ENCODE peak calls at places on chromosomes 16 and 17, in four cellular contexts. One of them, this sample, is unnamed.

GRCh38 chr16:25950586-25951201 is 258.9 kb downstream of the HS3ST4 start:
- DNase-seq in transverse colon: no peak
- DNase-seq in nephron progenitor cell: peak
- DNase-seq in tibial nerve: no peak
- DNase-seq in this sample: no peak

GRCh38 chr17:59406808-59407381 is 75.4 kb downstream of the YPEL2 start:
- DNase-seq in transverse colon: no peak
- DNase-seq in nephron progenitor cell: peak
- DNase-seq in tibial nerve: no peak
- DNase-seq in this sample: no peak

GRCh38 chr17:31190351-31190750 is 95.6 kb downstream of the NF1 start:
- DNase-seq in transverse colon: no peak
- DNase-seq in nephron progenitor cell: no peak
- DNase-seq in tibial nerve: no peak
- DNase-seq in this sample: no peak

GRCh38 chr17:67365762-67366192 is 600 bp downstream of the PSMD12 start:
- DNase-seq in transverse colon: no peak
- DNase-seq in nephron progenitor cell: no peak
- DNase-seq in tibial nerve: no peak
- DNase-seq in this sample: no peak

GRCh38 chr17:61409301-61410099 is 9.9 kb downstream of the TBX2 start:
- DNase-seq in transverse colon: peak
- DNase-seq in nephron progenitor cell: peak
- DNase-seq in tibial nerve: no peak
- DNase-seq in this sample: peak

GRCh38 chr16:54173489-54173888 is 113.1 kb downstream of the IRX3 start:
- DNase-seq in transverse colon: no peak
- DNase-seq in nephron progenitor cell: no peak
- DNase-seq in tibial nerve: no peak
- DNase-seq in this sample: no peak

GRCh38 chr16:23428351-23428750 is 24.6 kb downstream of the COG7 start:
- DNase-seq in transverse colon: no peak
- DNase-seq in nephron progenitor cell: no peak
- DNase-seq in tibial nerve: no peak
- DNase-seq in this sample: no peak

GRCh38 chr16:72923757-72924156 is 124.2 kb downstream of the ZFHX3 start:
- DNase-seq in transverse colon: no peak
- DNase-seq in nephron progenitor cell: no peak
- DNase-seq in tibial nerve: no peak
- DNase-seq in this sample: no peak

GRCh38 chr17:19316756-19317358 is 45.7 kb downstream of the B9D1 start:
- DNase-seq in transverse colon: no peak
- DNase-seq in nephron progenitor cell: no peak
- DNase-seq in tibial nerve: no peak
- DNase-seq in this sample: no peak

GRCh38 chr17:66843606-66844005 is 8.7 kb downstream of the CACNG5 start:
- DNase-seq in transverse colon: no peak
- DNase-seq in nephron progenitor cell: no peak
- DNase-seq in tibial nerve: no peak
- DNase-seq in this sample: no peak

GRCh38 chr17:45722161-45722560 is 62.0 kb upstream of the CRHR1 start:
- DNase-seq in transverse colon: no peak
- DNase-seq in nephron progenitor cell: peak
- DNase-seq in tibial nerve: no peak
- DNase-seq in this sample: no peak

GRCh38 chr17:69565447-69565846 is 150.9 kb downstream of the MAP2K6 start:
- DNase-seq in transverse colon: no peak
- DNase-seq in nephron progenitor cell: no peak
- DNase-seq in tibial nerve: no peak
- DNase-seq in this sample: no peak

GRCh38 chr16:85716680-85717038 is 27.9 kb upstream of the GINS2 start:
- DNase-seq in transverse colon: no peak
- DNase-seq in nephron progenitor cell: no peak
- DNase-seq in tibial nerve: no peak
- DNase-seq in this sample: no peak

GRCh38 chr16:9846362-9847099 is 335.7 kb downstream of the GRIN2A start:
- DNase-seq in transverse colon: no peak
- DNase-seq in nephron progenitor cell: no peak
- DNase-seq in tibial nerve: no peak
- DNase-seq in this sample: no peak

GRCh38 chr17:70658840-70659239 is 489.5 kb downstream of the KCNJ2 start:
- DNase-seq in transverse colon: no peak
- DNase-seq in nephron progenitor cell: no peak
- DNase-seq in tibial nerve: no peak
- DNase-seq in this sample: no peak

GRCh38 chr17:69246726-69247375 is 18.2 kb upstream of the ABCA10 start:
- DNase-seq in transverse colon: no peak
- DNase-seq in nephron progenitor cell: no peak
- DNase-seq in tibial nerve: no peak
- DNase-seq in this sample: peak

GRCh38 chr17:13079010-13079409 is 61.2 kb upstream of the ELAC2 start:
- DNase-seq in transverse colon: no peak
- DNase-seq in nephron progenitor cell: no peak
- DNase-seq in tibial nerve: no peak
- DNase-seq in this sample: no peak

GRCh38 chr17:28871056-28871579 is 16.3 kb downstream of the ERAL1 start:
- DNase-seq in transverse colon: no peak
- DNase-seq in nephron progenitor cell: no peak
- DNase-seq in tibial nerve: no peak
- DNase-seq in this sample: peak

GRCh38 chr16:56817938-56818337 is 47.1 kb upstream of the SLC12A3 start:
- DNase-seq in transverse colon: no peak
- DNase-seq in nephron progenitor cell: no peak
- DNase-seq in tibial nerve: no peak
- DNase-seq in this sample: no peak

GRCh38 chr16:84281077-84281476 is 13.6 kb upstream of the WFDC1 start:
- DNase-seq in transverse colon: no peak
- DNase-seq in nephron progenitor cell: no peak
- DNase-seq in tibial nerve: no peak
- DNase-seq in this sample: peak

GRCh38 chr16:55000595-55000994 is 69.9 kb downstream of the IRX5 start:
- DNase-seq in transverse colon: no peak
- DNase-seq in nephron progenitor cell: no peak
- DNase-seq in tibial nerve: no peak
- DNase-seq in this sample: no peak

GRCh38 chr17:56815711-56816110 is 18.0 kb downstream of the C17orf67 start:
- DNase-seq in transverse colon: no peak
- DNase-seq in nephron progenitor cell: no peak
- DNase-seq in tibial nerve: no peak
- DNase-seq in this sample: no peak

GRCh38 chr17:36935681-36936454 is 1.4 kb upstream of the LHX1 start:
- DNase-seq in transverse colon: no peak
- DNase-seq in nephron progenitor cell: no peak
- DNase-seq in tibial nerve: no peak
- DNase-seq in this sample: no peak

GRCh38 chr17:260031-260791 is 78.8 kb upstream of the DOC2B start:
- DNase-seq in transverse colon: no peak
- DNase-seq in nephron progenitor cell: no peak
- DNase-seq in tibial nerve: no peak
- DNase-seq in this sample: no peak

GRCh38 chr17:48025904-48026502 is 11.6 kb downstream of the COPZ2 start:
- DNase-seq in transverse colon: no peak
- DNase-seq in nephron progenitor cell: no peak
- DNase-seq in tibial nerve: no peak
- DNase-seq in this sample: no peak

GRCh38 chr16:88772871-88773811 is 11.9 kb downstream of the PIEZO1 start:
- DNase-seq in transverse colon: peak
- DNase-seq in nephron progenitor cell: peak
- DNase-seq in tibial nerve: no peak
- DNase-seq in this sample: no peak

GRCh38 chr16:62966626-62967025 is 930.4 kb upstream of the CDH8 start:
- DNase-seq in transverse colon: no peak
- DNase-seq in nephron progenitor cell: no peak
- DNase-seq in tibial nerve: no peak
- DNase-seq in this sample: no peak

DNA sequence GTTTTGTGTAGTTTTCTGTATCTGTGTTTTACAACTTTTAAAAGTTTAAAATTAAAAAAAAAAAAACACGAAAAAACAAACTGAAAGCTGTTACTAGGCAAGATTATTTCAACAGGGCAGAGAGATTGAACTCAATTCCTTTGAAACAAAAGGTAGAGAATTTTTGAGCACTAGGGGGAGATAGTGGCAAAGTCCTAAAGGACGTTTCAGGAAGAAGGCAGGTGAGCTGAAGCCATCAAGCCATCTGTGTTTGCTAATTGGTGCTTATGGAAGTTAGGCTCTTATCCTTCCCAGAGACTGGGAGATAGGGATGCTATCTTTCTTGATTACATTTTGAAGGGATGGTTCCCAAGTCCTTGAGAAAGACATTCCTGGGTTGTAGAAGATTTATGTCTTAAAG is 70.6 kb upstream of the CLEC3A start:
- DNase-seq in transverse colon: no peak
- DNase-seq in nephron progenitor cell: no peak
- DNase-seq in tibial nerve: no peak
- DNase-seq in this sample: peak
- TF ChIP-seq CTCF in transverse colon: peak
- TF ChIP-seq CTCF in nephron progenitor cell: peak
- TF ChIP-seq CTCF in tibial nerve: no peak
- TF ChIP-seq CTCF in this sample: peak

GRCh38 chr16:52069866-52070265 is 477.1 kb downstream of the TOX3 start:
- DNase-seq in transverse colon: no peak
- DNase-seq in nephron progenitor cell: peak
- DNase-seq in tibial nerve: no peak
- DNase-seq in this sample: no peak
- TF ChIP-seq CTCF in transverse colon: peak
- TF ChIP-seq CTCF in nephron progenitor cell: peak
- TF ChIP-seq CTCF in tibial nerve: no peak
- TF ChIP-seq CTCF in this sample: no peak

DNA sequence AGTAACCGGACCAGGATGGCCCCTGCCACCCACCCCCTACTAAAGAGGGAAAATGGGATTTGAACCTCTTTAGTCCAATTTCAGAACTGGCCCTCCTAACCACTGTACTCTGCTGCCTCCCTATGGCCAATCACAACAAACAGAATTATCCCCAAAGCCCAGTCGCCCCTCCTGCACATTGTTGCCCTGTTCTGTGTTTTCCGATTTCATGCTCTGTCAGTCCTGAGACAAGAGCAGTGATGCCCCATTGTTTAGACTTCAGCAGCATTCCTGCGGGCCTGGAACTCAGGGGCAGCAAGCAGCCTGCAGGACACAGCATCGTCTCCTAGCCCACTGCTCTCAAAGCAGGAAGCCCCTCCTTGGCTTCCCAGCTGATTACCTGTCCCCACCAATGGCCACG is 20.5 kb upstream of the KLHL11 start:
- DNase-seq in transverse colon: no peak
- DNase-seq in nephron progenitor cell: peak
- DNase-seq in tibial nerve: no peak
- DNase-seq in this sample: no peak
- TF ChIP-seq CTCF in transverse colon: no peak
- TF ChIP-seq CTCF in nephron progenitor cell: no peak
- TF ChIP-seq CTCF in tibial nerve: no peak
- TF ChIP-seq CTCF in this sample: peak

DNA sequence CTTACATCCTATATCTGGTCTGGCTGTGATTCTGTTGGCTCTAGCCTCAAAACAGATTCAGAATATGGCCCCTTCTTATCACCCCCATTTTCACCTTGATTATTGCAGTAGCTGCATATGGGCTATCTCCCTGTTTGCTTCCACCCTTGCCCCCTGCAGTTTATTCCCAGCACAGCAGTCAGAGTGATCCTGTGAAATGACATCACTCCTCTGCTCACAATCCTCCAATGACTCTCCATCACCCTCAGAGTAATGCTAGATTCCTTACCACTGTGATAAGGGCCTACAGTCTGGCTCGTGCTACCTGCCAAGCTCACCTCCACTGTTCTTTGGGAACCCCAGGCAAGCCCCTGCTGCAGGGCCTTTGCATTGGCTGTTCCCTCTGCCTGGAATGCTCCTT is 92.5 kb downstream of the ASIC2 start:
- DNase-seq in transverse colon: no peak
- DNase-seq in nephron progenitor cell: no peak
- DNase-seq in tibial nerve: no peak
- DNase-seq in this sample: no peak
- TF ChIP-seq CTCF in transverse colon: no peak
- TF ChIP-seq CTCF in nephron progenitor cell: no peak
- TF ChIP-seq CTCF in tibial nerve: no peak
- TF ChIP-seq CTCF in this sample: no peak

GRCh38 chr17:21275579-21276339 is 8.8 kb upstream of the MAP2K3 start:
- DNase-seq in transverse colon: peak
- DNase-seq in nephron progenitor cell: peak
- DNase-seq in tibial nerve: peak
- DNase-seq in this sample: peak
- TF ChIP-seq CTCF in transverse colon: peak
- TF ChIP-seq CTCF in nephron progenitor cell: no peak
- TF ChIP-seq CTCF in tibial nerve: no peak
- TF ChIP-seq CTCF in this sample: no peak

GRCh38 chr16:81473066-81473488 is 28.5 kb downstream of the CMIP start:
- DNase-seq in transverse colon: no peak
- DNase-seq in nephron progenitor cell: no peak
- DNase-seq in tibial nerve: no peak
- DNase-seq in this sample: no peak
- TF ChIP-seq CTCF in transverse colon: no peak
- TF ChIP-seq CTCF in nephron progenitor cell: no peak
- TF ChIP-seq CTCF in tibial nerve: no peak
- TF ChIP-seq CTCF in this sample: no peak

DNA sequence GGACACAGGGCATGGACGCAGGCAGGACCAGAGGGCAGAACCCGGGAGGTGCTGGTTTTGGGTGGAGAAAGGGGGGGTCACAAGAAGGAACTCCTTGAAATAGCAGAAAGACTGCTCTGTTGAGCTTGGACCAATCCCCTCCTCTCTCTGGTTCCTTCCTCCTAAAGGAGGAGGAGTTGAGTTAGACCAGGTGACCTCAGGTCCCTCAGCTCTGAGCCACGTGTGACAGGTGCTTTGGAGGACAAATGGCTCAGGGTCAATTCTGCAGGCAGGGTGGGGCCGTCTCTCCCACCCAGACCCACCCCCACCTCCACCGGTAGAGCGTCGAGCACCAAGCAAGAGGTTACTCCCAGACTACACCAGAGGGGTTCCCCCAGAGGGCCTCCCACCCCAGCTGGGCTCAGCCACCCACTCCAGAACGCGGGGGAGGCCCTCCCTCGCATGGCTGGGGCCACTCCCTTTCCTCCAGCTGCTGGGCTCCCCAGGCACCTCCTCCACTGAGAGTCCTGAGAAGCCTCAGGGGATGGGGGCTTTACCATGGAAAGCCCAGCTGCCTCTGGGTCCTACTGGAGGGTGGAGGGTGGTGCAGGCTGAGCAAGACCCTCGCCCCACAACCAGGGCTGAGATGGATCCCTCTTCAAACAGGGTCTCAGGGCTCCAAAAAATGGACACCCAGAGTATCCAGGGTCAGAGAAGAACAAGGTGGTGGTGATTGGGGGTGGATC is 7.7 kb downstream of the MYO1C start:
- DNase-seq in transverse colon: peak
- DNase-seq in nephron progenitor cell: peak
- DNase-seq in tibial nerve: no peak
- DNase-seq in this sample: peak
- TF ChIP-seq CTCF in transverse colon: no peak
- TF ChIP-seq CTCF in nephron progenitor cell: peak
- TF ChIP-seq CTCF in tibial nerve: no peak
- TF ChIP-seq CTCF in this sample: no peak

This sample was measured in GM13977.